ENCODE peak calls at places on chromosome 10, in eight cellular contexts. S, G, E, R, W, U, J and M are unnamed samples.

GRCh38 chr10:3077506-3077905 is 10.2 kb downstream of the PFKP start:
- DNase-seq in S (no peak), G (no peak), E (no peak), R (no peak), W (no peak), U (no peak), J (no peak), M (no peak)

GRCh38 chr10:11292576-11293302 is 275.1 kb downstream of the CELF2 start:
- DNase-seq in S (no peak), G (no peak), E (no peak), R (no peak), W (no peak), U (no peak), J (no peak), M (no peak)

GRCh38 chr10:1160561-1160961 is 104.4 kb downstream of the WDR37 start:
- DNase-seq in S (no peak), G (no peak), E (no peak), R (no peak), W (no peak), U (no peak), J (no peak), M (no peak)

GRCh38 chr10:5284311-5285057 is 80.3 kb upstream of the UCN3 start:
- DNase-seq in S (no peak), G (peak), E (no peak), R (no peak), W (no peak), U (no peak), J (no peak), M (peak)

GRCh38 chr10:76918106-76918505 is 719.5 kb downstream of the KCNMA1 start:
- DNase-seq in S (no peak), G (no peak), E (no peak), R (no peak), W (no peak), U (no peak), J (no peak), M (no peak)

GRCh38 chr10:83274088-83274487 is 865.2 kb upstream of the GHITM start:
- DNase-seq in S (no peak), G (no peak), E (no peak), R (no peak), W (no peak), U (no peak), J (no peak), M (no peak)

GRCh38 chr10:30749368-30749767 is 119.8 kb upstream of the LYZL2 start:
- DNase-seq in S (no peak), G (no peak), E (no peak), R (no peak), W (no peak), U (no peak), J (no peak), M (no peak)

GRCh38 chr10:44961231-44961571 is 1.6 kb downstream of the RASSF4 start:
- DNase-seq in S (no peak), G (no peak), E (no peak), R (no peak), W (no peak), U (no peak), J (no peak), M (no peak)

GRCh38 chr10:71494470-71494869 is 97.8 kb downstream of the CDH23 start:
- DNase-seq in S (no peak), G (no peak), E (no peak), R (no peak), W (no peak), U (no peak), J (no peak), M (no peak)

GRCh38 chr10:56329961-56330360 is 31.1 kb downstream of the ZWINT start:
- DNase-seq in S (no peak), G (no peak), E (no peak), R (no peak), W (no peak), U (no peak), J (no peak), M (no peak)

GRCh38 chr10:7592627-7593026 is 74.1 kb downstream of the ITIH5 start:
- DNase-seq in S (no peak), G (no peak), E (no peak), R (no peak), W (no peak), U (no peak), J (no peak), M (no peak)

GRCh38 chr10:7593068-7593467 is 73.7 kb downstream of the ITIH5 start:
- DNase-seq in S (no peak), G (no peak), E (peak), R (no peak), W (no peak), U (no peak), J (no peak), M (no peak)

GRCh38 chr10:7596356-7596755 is 70.4 kb downstream of the ITIH5 start:
- DNase-seq in S (no peak), G (no peak), E (no peak), R (no peak), W (no peak), U (no peak), J (no peak), M (no peak)

GRCh38 chr10:7590271-7590670 is 76.5 kb downstream of the ITIH5 start:
- DNase-seq in S (no peak), G (no peak), E (no peak), R (no peak), W (no peak), U (no peak), J (no peak), M (no peak)

GRCh38 chr10:7593905-7594304 is 72.9 kb downstream of the ITIH5 start:
- DNase-seq in S (no peak), G (no peak), E (no peak), R (no peak), W (no peak), U (no peak), J (no peak), M (no peak)
- H3K27ac ChIP-seq in S (no peak), G (no peak), E (no peak), R (no peak), W (no peak), U (no peak), J (no peak), M (no peak)

GRCh38 chr10:102431452-102432124 is 786 bp downstream of the CUEDC2 start:
- DNase-seq in S (peak), G (no peak), E (no peak), R (no peak), W (no peak), U (no peak), J (no peak), M (peak)
- H3K27ac ChIP-seq in S (peak), G (peak), E (peak), R (peak), W (peak), U (no peak), J (peak), M (peak)

DNA sequence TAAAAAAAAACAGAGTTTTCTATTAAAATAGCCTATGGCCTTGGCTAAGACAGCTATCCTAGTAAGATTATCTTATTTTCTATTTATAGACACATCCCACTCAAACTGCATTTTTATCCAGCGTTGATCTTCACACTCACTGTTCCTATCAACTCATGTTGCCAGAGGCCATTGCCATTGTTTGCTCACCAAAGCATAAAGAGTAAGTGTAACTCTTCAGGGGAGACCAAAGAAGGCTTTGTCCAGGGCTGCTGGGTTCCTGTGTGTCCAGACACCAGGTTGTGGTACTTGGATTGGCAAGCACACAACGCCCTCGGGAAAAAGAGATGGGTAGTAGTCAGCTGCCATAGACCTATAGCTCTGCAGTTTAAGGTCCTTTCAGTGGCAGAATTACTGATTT is 31.4 kb downstream of the ACTA2 start:
- DNase-seq in S (no peak), G (no peak), E (no peak), R (no peak), W (no peak), U (no peak), J (no peak), M (no peak)
- H3K27ac ChIP-seq in S (no peak), G (no peak), E (peak), R (no peak), W (no peak), U (no peak), J (no peak), M (no peak)

GRCh38 chr10:13978844-13979227 is 351.9 kb downstream of the FRMD4A start:
- DNase-seq in S (no peak), G (no peak), E (no peak), R (no peak), W (no peak), U (no peak), J (no peak), M (no peak)
- H3K27ac ChIP-seq in S (no peak), G (no peak), E (no peak), R (no peak), W (peak), U (no peak), J (no peak), M (no peak)

DNA sequence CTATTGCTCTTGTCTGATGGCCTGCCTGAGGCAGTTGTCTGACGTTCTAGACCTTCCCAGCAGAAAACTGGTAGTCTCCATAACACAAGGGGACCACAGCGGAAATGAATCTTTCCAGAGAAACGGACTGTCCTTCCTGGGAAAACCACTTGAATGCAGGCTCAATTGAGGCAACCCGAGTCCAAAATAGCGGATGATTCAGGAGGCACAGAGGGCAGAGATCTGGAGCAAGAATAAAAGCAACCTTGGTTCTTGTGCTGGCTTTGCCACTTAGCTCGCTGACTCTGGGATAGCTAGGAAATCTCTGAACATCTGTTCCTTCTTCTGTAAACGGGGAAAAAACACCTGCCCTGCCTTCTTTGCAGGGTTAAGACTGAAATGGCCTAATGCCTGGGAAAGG is 178.8 kb downstream of the NEURL1 start:
- DNase-seq in S (no peak), G (no peak), E (no peak), R (no peak), W (no peak), U (no peak), J (no peak), M (no peak)
- H3K27ac ChIP-seq in S (no peak), G (no peak), E (peak), R (no peak), W (peak), U (no peak), J (no peak), M (no peak)

DNA sequence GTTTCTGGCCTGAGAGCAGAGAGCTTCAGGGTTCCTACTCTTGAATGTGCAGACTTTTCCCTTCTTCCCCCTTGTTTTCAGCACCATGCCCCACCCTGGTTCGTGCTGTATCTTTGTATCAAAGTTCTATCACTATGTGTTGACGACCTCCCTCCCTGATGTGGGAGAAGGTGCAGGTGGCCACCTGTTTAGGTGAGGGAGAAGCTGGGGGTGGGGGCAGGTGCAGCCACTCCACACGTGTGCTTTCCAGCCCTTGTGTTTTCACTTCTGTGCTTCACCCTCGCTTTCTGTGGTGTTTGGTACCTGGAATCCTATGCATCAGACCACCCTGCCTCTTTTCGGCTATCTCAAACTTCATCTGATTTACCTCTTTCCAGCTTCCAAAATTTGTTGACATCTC is 19.6 kb upstream of the SUV39H2 start:
- DNase-seq in S (no peak), G (no peak), E (no peak), R (no peak), W (no peak), U (no peak), J (no peak), M (no peak)
- H3K27ac ChIP-seq in S (no peak), G (no peak), E (no peak), R (no peak), W (no peak), U (no peak), J (no peak), M (no peak)

GRCh38 chr10:46171661-46172060 is 115.1 kb upstream of the ANTXRL start:
- DNase-seq in S (no peak), G (no peak), E (no peak), R (no peak), W (no peak), U (no peak), J (no peak), M (no peak)
- H3K27ac ChIP-seq in S (no peak), G (no peak), E (no peak), R (no peak), W (no peak), U (no peak), J (no peak), M (no peak)